ENCODE peak calls at places on chromosome 3, in seven cellular contexts. One of them, this sample, is unnamed.

GRCh38 chr3:50340404-50341329 is at the start of gene RASSF1:
- DNase-seq in HuH-7: no peak
- DNase-seq in HFFc6: peak; percentile 48
- DNase-seq in small intestine: peak; percentile 74
- DNase-seq in activated gamma-delta T cell treated with Interleukin-2 at 50 U/mL for 16 hours: peak; percentile 77
- DNase-seq in AG09309: no peak
- DNase-seq in heart left ventricle: peak; percentile 87
- DNase-seq in this sample: no peak

GRCh38 chr3:14362890-14363289 is 39.5 kb upstream of the SLC6A6 start:
- DNase-seq in heart left ventricle: no peak
- DNase-seq in small intestine: no peak
- DNase-seq in activated gamma-delta T cell treated with Interleukin-2 at 50 U/mL for 16 hours: no peak
- DNase-seq in AG09309: no peak
- DNase-seq in HuH-7: no peak
- DNase-seq in HFFc6: no peak
- DNase-seq in this sample: no peak

GRCh38 chr3:173862701-173863100 is 465.2 kb downstream of the NLGN1 start:
- DNase-seq in activated gamma-delta T cell treated with Interleukin-2 at 50 U/mL for 16 hours: no peak
- DNase-seq in heart left ventricle: no peak
- DNase-seq in small intestine: no peak
- DNase-seq in HFFc6: no peak
- DNase-seq in HuH-7: no peak
- DNase-seq in AG09309: no peak
- DNase-seq in this sample: no peak

GRCh38 chr3:123719785-123720531 is 135.1 kb upstream of the HACD2 start:
- DNase-seq in small intestine: no peak
- DNase-seq in activated gamma-delta T cell treated with Interleukin-2 at 50 U/mL for 16 hours: no peak
- DNase-seq in HuH-7: no peak
- DNase-seq in heart left ventricle: peak; percentile 72
- DNase-seq in AG09309: no peak
- DNase-seq in HFFc6: no peak
- DNase-seq in this sample: no peak

GRCh38 chr3:97232635-97233034 is 418.2 kb downstream of the EPHA6 start:
- DNase-seq in AG09309: no peak
- DNase-seq in small intestine: no peak
- DNase-seq in HFFc6: no peak
- DNase-seq in heart left ventricle: no peak
- DNase-seq in activated gamma-delta T cell treated with Interleukin-2 at 50 U/mL for 16 hours: no peak
- DNase-seq in HuH-7: no peak
- DNase-seq in this sample: no peak

GRCh38 chr3:129417354-129417753 is 11.1 kb downstream of the EFCAB12 start:
- DNase-seq in heart left ventricle: no peak
- DNase-seq in activated gamma-delta T cell treated with Interleukin-2 at 50 U/mL for 16 hours: no peak
- DNase-seq in small intestine: no peak
- DNase-seq in HuH-7: no peak
- DNase-seq in HFFc6: no peak
- DNase-seq in AG09309: no peak
- DNase-seq in this sample: no peak

GRCh38 chr3:94195381-94195780 is 132.5 kb downstream of the NSUN3 start:
- DNase-seq in HFFc6: no peak
- DNase-seq in activated gamma-delta T cell treated with Interleukin-2 at 50 U/mL for 16 hours: no peak
- DNase-seq in small intestine: no peak
- DNase-seq in HuH-7: no peak
- DNase-seq in heart left ventricle: no peak
- DNase-seq in AG09309: no peak
- DNase-seq in this sample: no peak

GRCh38 chr3:32934150-32934742 is 17.2 kb upstream of the CCR4 start:
- DNase-seq in heart left ventricle: no peak
- DNase-seq in HFFc6: no peak
- DNase-seq in HuH-7: peak; percentile 64
- DNase-seq in AG09309: no peak
- DNase-seq in activated gamma-delta T cell treated with Interleukin-2 at 50 U/mL for 16 hours: no peak
- DNase-seq in small intestine: peak; percentile 23
- DNase-seq in this sample: no peak

GRCh38 chr3:136817448-136817847 is 1.5 kb upstream of the SLC35G2 start:
- DNase-seq in HFFc6: peak; percentile 32
- DNase-seq in small intestine: no peak
- DNase-seq in heart left ventricle: no peak
- DNase-seq in HuH-7: no peak
- DNase-seq in AG09309: no peak
- DNase-seq in activated gamma-delta T cell treated with Interleukin-2 at 50 U/mL for 16 hours: no peak
- DNase-seq in this sample: no peak

GRCh38 chr3:115099115-115099884 is 47.8 kb downstream of the ZBTB20 start:
- DNase-seq in AG09309: no peak
- DNase-seq in small intestine: peak; percentile 40
- DNase-seq in HFFc6: no peak
- DNase-seq in activated gamma-delta T cell treated with Interleukin-2 at 50 U/mL for 16 hours: no peak
- DNase-seq in HuH-7: no peak
- DNase-seq in heart left ventricle: no peak
- DNase-seq in this sample: no peak

GRCh38 chr3:149553781-149554451 is 79.4 kb downstream of the TM4SF4 start:
- DNase-seq in HuH-7: no peak
- DNase-seq in activated gamma-delta T cell treated with Interleukin-2 at 50 U/mL for 16 hours: no peak
- DNase-seq in AG09309: peak; percentile 82
- DNase-seq in heart left ventricle: peak; percentile 60
- DNase-seq in HFFc6: peak; percentile 55
- DNase-seq in small intestine: no peak
- DNase-seq in this sample: no peak

GRCh38 chr3:104564045-104564643 is 802.6 kb upstream of the ALCAM start:
- DNase-seq in heart left ventricle: no peak
- DNase-seq in small intestine: peak; percentile 41
- DNase-seq in activated gamma-delta T cell treated with Interleukin-2 at 50 U/mL for 16 hours: peak; percentile 53
- DNase-seq in HFFc6: peak; percentile 39
- DNase-seq in AG09309: peak; percentile 17
- DNase-seq in HuH-7: no peak
- DNase-seq in this sample: peak; percentile 59

GRCh38 chr3:159059395-159059794 is 257.5 kb downstream of the MFSD1 start:
- DNase-seq in heart left ventricle: no peak
- DNase-seq in HuH-7: peak; percentile 1
- DNase-seq in activated gamma-delta T cell treated with Interleukin-2 at 50 U/mL for 16 hours: no peak
- DNase-seq in AG09309: no peak
- DNase-seq in small intestine: no peak
- DNase-seq in HFFc6: no peak
- DNase-seq in this sample: no peak

GRCh38 chr3:52341123-52341522 is 25.0 kb downstream of the DNAH1 start:
- DNase-seq in HFFc6: no peak
- DNase-seq in AG09309: no peak
- DNase-seq in HuH-7: no peak
- DNase-seq in small intestine: no peak
- DNase-seq in activated gamma-delta T cell treated with Interleukin-2 at 50 U/mL for 16 hours: no peak
- DNase-seq in heart left ventricle: no peak
- DNase-seq in this sample: no peak

GRCh38 chr3:14780927-14781507 is 37.7 kb upstream of the FGD5 start:
- DNase-seq in HFFc6: peak; percentile 35
- DNase-seq in HuH-7: peak; percentile 88
- DNase-seq in AG09309: no peak
- DNase-seq in small intestine: peak; percentile 79
- DNase-seq in heart left ventricle: peak; percentile 55
- DNase-seq in activated gamma-delta T cell treated with Interleukin-2 at 50 U/mL for 16 hours: no peak
- DNase-seq in this sample: peak; percentile 78

GRCh38 chr3:194265505-194265892 is 85.6 kb downstream of the CPN2 start:
- DNase-seq in AG09309: peak; percentile 62
- DNase-seq in small intestine: no peak
- DNase-seq in heart left ventricle: peak; percentile 94
- DNase-seq in activated gamma-delta T cell treated with Interleukin-2 at 50 U/mL for 16 hours: no peak
- DNase-seq in HuH-7: no peak
- DNase-seq in HFFc6: peak; percentile 26
- DNase-seq in this sample: peak; percentile 14

GRCh38 chr3:177421176-177421782 is 224.0 kb upstream of the TBL1XR1 start:
- DNase-seq in HFFc6: no peak
- DNase-seq in AG09309: no peak
- DNase-seq in small intestine: peak; percentile 77
- DNase-seq in activated gamma-delta T cell treated with Interleukin-2 at 50 U/mL for 16 hours: no peak
- DNase-seq in heart left ventricle: no peak
- DNase-seq in HuH-7: no peak
- DNase-seq in this sample: peak; percentile 39